ENCODE peak calls at places on chromosome 5, in six cellular contexts. P, G, Q, B, U and X are unnamed samples.

GRCh38 chr5:19498852-19499251 is 489.1 kb downstream of the CDH18 start:
- DNase-seq in G (no peak), B (no peak), U (peak; percentile 24), Q (no peak), P (no peak), X (no peak)

GRCh38 chr5:97192580-97193421 is 9.8 kb upstream of the RIOK2 start:
- DNase-seq in U (peak; percentile 71), P (no peak), G (peak; percentile 9), Q (no peak), B (no peak), X (no peak)

GRCh38 chr5:93890657-93891056 is 149.3 kb upstream of the POU5F2 start:
- DNase-seq in P (no peak), U (no peak), G (peak; percentile 10), Q (peak; percentile 67), B (no peak), X (no peak)

GRCh38 chr5:54630738-54631369 is 113.3 kb downstream of the SNX18 start:
- DNase-seq in B (no peak), P (no peak), Q (no peak), G (no peak), U (no peak), X (no peak)

GRCh38 chr5:73103885-73104284 is 16.5 kb upstream of the TMEM171 start:
- DNase-seq in Q (peak; percentile 45), B (no peak), G (no peak), P (no peak), U (no peak), X (no peak)

GRCh38 chr5:54404568-54404967 is 50.9 kb upstream of the HSPB3 start:
- DNase-seq in P (no peak), B (no peak), Q (no peak), G (no peak), U (peak; percentile 72), X (no peak)

GRCh38 chr5:172758077-172758835 is 12.7 kb downstream of the DUSP1 start:
- DNase-seq in P (no peak), B (no peak), G (no peak), Q (no peak), U (peak; percentile 98), X (no peak)

GRCh38 chr5:56406221-56406620 is 173.1 kb upstream of the ANKRD55 start:
- DNase-seq in B (no peak), Q (no peak), U (no peak), G (no peak), P (no peak), X (no peak)

GRCh38 chr5:142674438-142675210 is 11.3 kb downstream of the FGF1 start:
- DNase-seq in G (no peak), U (peak; percentile 68), Q (no peak), P (no peak), B (no peak), X (no peak)

GRCh38 chr5:108528655-108529054 is 146.8 kb upstream of the FBXL17 start:
- DNase-seq in Q (peak; percentile 17), B (no peak), G (no peak), P (no peak), U (no peak), X (no peak)

GRCh38 chr5:150163547-150164059 is 3.0 kb upstream of the CDX1 start:
- DNase-seq in Q (no peak), B (no peak), G (no peak), P (peak; percentile 88), U (no peak), X (no peak)

GRCh38 chr5:60820593-60821487 is 23.2 kb downstream of the ELOVL7 start:
- DNase-seq in U (no peak), B (no peak), G (no peak), Q (no peak), P (no peak), X (no peak)

GRCh38 chr5:157245477-157245876 is 20.4 kb upstream of the CYFIP2 start:
- DNase-seq in Q (no peak), U (peak; percentile 47), P (no peak), G (no peak), B (no peak), X (no peak)

GRCh38 chr5:80150731-80151130 is 105.1 kb downstream of the SERINC5 start:
- DNase-seq in G (no peak), Q (no peak), U (no peak), B (peak; percentile 34), P (no peak), X (no peak)

GRCh38 chr5:61082516-61083280 is 79.6 kb downstream of the SMIM15 start:
- DNase-seq in Q (no peak), G (no peak), P (no peak), B (no peak), U (no peak), X (no peak)

GRCh38 chr5:169904568-169904967 is 75.7 kb downstream of the INSYN2B start:
- DNase-seq in P (no peak), G (no peak), Q (no peak), U (no peak), B (no peak), X (no peak)

GRCh38 chr5:111697215-111697614 is 59.8 kb downstream of the NREP start:
- DNase-seq in P (no peak), Q (peak; percentile 44), G (no peak), B (no peak), U (peak; percentile 72), X (no peak)

GRCh38 chr5:116671211-116671736 is 96.7 kb upstream of the SEMA6A start:
- DNase-seq in P (no peak), B (no peak), G (no peak), U (no peak), Q (no peak), X (no peak)

GRCh38 chr5:115961413-115962238 is 649 bp upstream of the LVRN start:
- DNase-seq in G (no peak), P (no peak), Q (no peak), B (no peak), U (no peak), X (no peak)

GRCh38 chr5:132883261-132883834 is 9.9 kb downstream of the LEAP2 start:
- DNase-seq in G (peak; percentile 70), U (peak; percentile 80), B (peak; percentile 38), P (peak; percentile 47), Q (peak; percentile 2), X (peak; percentile 6)

GRCh38 chr5:6701500-6701899 is 11.7 kb upstream of the TENT4A start:
- DNase-seq in G (no peak), P (peak; percentile 3), B (no peak), U (no peak), Q (no peak), X (no peak)

GRCh38 chr5:134411546-134412266 is at the start of gene CDKN2AIPNL:
- DNase-seq in P (peak; percentile 94), G (peak; percentile 85), B (peak; percentile 88), Q (peak; percentile 64), U (peak; percentile 93), X (peak; percentile 83)

GRCh38 chr5:126680215-126680817 is 79.6 kb downstream of the PHAX start:
- DNase-seq in Q (no peak), P (peak; percentile 63), U (peak; percentile 23), G (no peak), B (no peak), X (no peak)

GRCh38 chr5:166671818-166672217 is 1619.6 kb upstream of the WWC1 start:
- DNase-seq in G (no peak), B (no peak), Q (no peak), U (no peak), P (no peak), X (no peak)

GRCh38 chr5:1315709-1316587 is 21.1 kb upstream of the TERT start:
- DNase-seq in Q (peak; percentile 99), U (peak; percentile 90), G (no peak), B (peak; percentile 85), P (peak; percentile 95), X (no peak)

GRCh38 chr5:132300572-132301340 is 6.6 kb downstream of the SLC22A4 start:
- DNase-seq in U (no peak), P (no peak), B (no peak), Q (no peak), G (no peak), X (no peak)

GRCh38 chr5:53091304-53091703 is 18.3 kb downstream of the MOCS2 start:
- DNase-seq in P (no peak), Q (no peak), U (peak; percentile 42), G (no peak), B (no peak), X (no peak)

GRCh38 chr5:56088967-56089829 is 94.4 kb upstream of the IL6ST start:
- DNase-seq in G (no peak), Q (no peak), P (no peak), B (no peak), U (no peak), X (no peak)